ENCODE peak calls at places on chromosome 6, in nine cellular contexts. G is stimulated activated CD4-positive, alpha-beta T cell treated with anti-CD3 and anti-CD28 coated beads, Interleukin-1b, Interleukin-23, amount 100 ng/mL, for 1 hour; D is heart right ventricle; L is activated gamma-delta T cell treated with Interleukin-2 at 50 U/mL for 16 hours; M is Ammon's horn; K is dorsolateral prefrontal cortex; V is neural crest cell; R is H54; C is cardiac fibroblast. Y is an unnamed sample.

GRCh38 chr6:146358341-146359046 is 185.1 kb upstream of the RAB32 start:
- DNase-seq in G (no peak), D (no peak), L (no peak), M (no peak), K (no peak), V (no peak), R (no peak), C (peak; percentile 66), Y (no peak)

GRCh38 chr6:135267085-135267484 is 86.0 kb downstream of the MYB start:
- DNase-seq in G (no peak), D (no peak), L (no peak), M (no peak), K (no peak), V (no peak), R (no peak), C (no peak), Y (no peak)

GRCh38 chr6:37019065-37019450 is 13.6 kb downstream of the FGD2 start:
- DNase-seq in G (no peak), D (no peak), L (no peak), M (no peak), K (no peak), V (no peak), R (no peak), C (no peak), Y (no peak)

GRCh38 chr6:89216411-89216810 is 747 bp downstream of the GABRR1 start:
- DNase-seq in G (no peak), D (no peak), L (no peak), M (no peak), K (no peak), V (no peak), R (no peak), C (no peak), Y (no peak)

GRCh38 chr6:76701610-76702009 is 629.1 kb upstream of the IMPG1 start:
- DNase-seq in G (no peak), D (no peak), L (no peak), M (no peak), K (no peak), V (no peak), R (no peak), C (peak; percentile 48), Y (no peak)

GRCh38 chr6:10425177-10425972 is 10.5 kb upstream of the TFAP2A start:
- DNase-seq in G (no peak), D (no peak), L (no peak), M (no peak), K (no peak), V (no peak), R (no peak), C (no peak), Y (no peak)

GRCh38 chr6:43852350-43852864 is 82.4 kb downstream of the VEGFA start:
- DNase-seq in G (no peak), D (no peak), L (no peak), M (no peak), K (no peak), V (no peak), R (no peak), C (no peak), Y (no peak)

GRCh38 chr6:37285861-37286311 is 27.9 kb upstream of the TMEM217 start:
- DNase-seq in G (no peak), D (no peak), L (no peak), M (no peak), K (no peak), V (no peak), R (no peak), C (no peak), Y (no peak)

GRCh38 chr6:74343804-74344203 is 647.8 kb downstream of the CD109 start:
- DNase-seq in G (no peak), D (no peak), L (no peak), M (no peak), K (no peak), V (no peak), R (no peak), C (peak; percentile 27), Y (no peak)

GRCh38 chr6:165721349-165721748 is 58.3 kb upstream of the PDE10A start:
- DNase-seq in G (no peak), D (no peak), L (no peak), M (no peak), K (no peak), V (no peak), R (no peak), C (no peak), Y (no peak)

GRCh38 chr6:38974389-38975133 is 74.0 kb upstream of the GLP1R start:
- DNase-seq in G (no peak), D (no peak), L (no peak), M (no peak), K (no peak), V (no peak), R (no peak), C (peak; percentile 13), Y (no peak)

GRCh38 chr6:12525276-12525675 is 191.3 kb upstream of the PHACTR1 start:
- DNase-seq in G (no peak), D (no peak), L (no peak), M (no peak), K (no peak), V (no peak), R (no peak), C (no peak), Y (no peak)

GRCh38 chr6:168920289-168920688 is 333.4 kb downstream of the THBS2 start:
- DNase-seq in G (no peak), D (no peak), L (no peak), M (no peak), K (no peak), V (no peak), R (no peak), C (no peak), Y (no peak)

GRCh38 chr6:138088307-138088744 is 18.9 kb downstream of the PERP start:
- DNase-seq in G (no peak), D (no peak), L (no peak), M (no peak), K (no peak), V (no peak), R (no peak), C (peak; percentile 33), Y (no peak)

GRCh38 chr6:160030103-160030502 is 61.2 kb downstream of the IGF2R start:
- DNase-seq in G (no peak), D (peak; percentile 88), L (no peak), M (peak; percentile 78), K (peak; percentile 67), V (no peak), R (peak; percentile 20), C (peak; percentile 95), Y (no peak)

GRCh38 chr6:23002044-23002619 is 432.8 kb downstream of the HDGFL1 start:
- DNase-seq in G (no peak), D (no peak), L (no peak), M (no peak), K (no peak), V (no peak), R (no peak), C (no peak), Y (no peak)

GRCh38 chr6:78999737-79000136 is 78.3 kb downstream of the PHIP start:
- DNase-seq in G (no peak), D (no peak), L (no peak), M (no peak), K (no peak), V (no peak), R (no peak), C (peak; percentile 17), Y (no peak)

GRCh38 chr6:164665328-164665727 is 644.1 kb downstream of the C6orf118 start:
- DNase-seq in G (no peak), D (no peak), L (no peak), M (no peak), K (no peak), V (no peak), R (no peak), C (no peak), Y (no peak)

GRCh38 chr6:109241199-109241598 is 141.1 kb downstream of the CD164 start:
- DNase-seq in G (no peak), D (no peak), L (no peak), M (no peak), K (no peak), V (no peak), R (no peak), C (peak; percentile 45), Y (no peak)

GRCh38 chr6:26025047-26025893 is 62.0 kb upstream of the HFE start:
- DNase-seq in G (no peak), D (no peak), L (no peak), M (no peak), K (no peak), V (no peak), R (no peak), C (peak; percentile 85), Y (no peak)

GRCh38 chr6:55524441-55524840 is 54.6 kb downstream of the HMGCLL1 start:
- DNase-seq in G (no peak), D (no peak), L (no peak), M (no peak), K (no peak), V (no peak), R (no peak), C (no peak), Y (no peak)

GRCh38 chr6:24799541-24799915 is 811 bp upstream of the ARMH2 start:
- DNase-seq in G (no peak), D (no peak), L (no peak), M (no peak), K (no peak), V (no peak), R (no peak), C (no peak), Y (no peak)

GRCh38 chr6:14681699-14682487 is 564.0 kb upstream of the JARID2 start:
- DNase-seq in G (no peak), D (no peak), L (no peak), M (no peak), K (no peak), V (no peak), R (no peak), C (no peak), Y (no peak)

GRCh38 chr6:22194188-22194921 is 102.5 kb downstream of the PRL start:
- DNase-seq in G (no peak), D (no peak), L (no peak), M (no peak), K (no peak), V (no peak), R (no peak), C (peak; percentile 11), Y (no peak)

GRCh38 chr6:148293181-148293995 is 49.2 kb upstream of the SASH1 start:
- DNase-seq in G (no peak), D (peak; percentile 43), L (no peak), M (peak; percentile 66), K (peak; percentile 73), V (no peak), R (no peak), C (no peak), Y (no peak)